ENCODE peak calls at places on chromosome 5, in ten cellular contexts. W is T-helper 17 cell; E is CD8-positive, alpha-beta T cell; O is naive B cell; P is foreskin fibroblast; T is transverse colon; B is NCI-H2171 treated with DMSO at 0.1 percent for 48 hours; M is AML-193; C is putamen; Z is choroid plexus epithelial cell. K is an unnamed sample.
A peak's percentile ranks its signal among the peaks of the same experiment; 100 is the strongest.

GRCh38 chr5:72032769-72033168 is 74.5 kb upstream of the MAP1B start:
- DNase-seq in C (no peak), O (no peak), E (no peak), B (no peak), P (no peak), W (no peak), Z (no peak), T (no peak), M (no peak), K (no peak)

GRCh38 chr5:107777161-107777740 is 106.5 kb upstream of the EFNA5 start:
- DNase-seq in E (no peak), B (no peak), W (no peak), O (no peak), M (no peak), T (no peak), C (no peak), P (no peak), Z (no peak), K (no peak)

GRCh38 chr5:132489051-132489770 is 1.4 kb downstream of the IRF1 start:
- DNase-seq in C (no peak), B (no peak), P (no peak), Z (no peak), W (peak; percentile 7), T (peak; percentile 32), E (no peak), O (no peak), M (no peak), K (no peak)

GRCh38 chr5:132747693-132748440 is 641 bp downstream of the CCNI2 start:
- DNase-seq in E (peak; percentile 41), W (peak; percentile 34), C (no peak), Z (no peak), T (peak; percentile 50), P (no peak), B (no peak), M (no peak), O (no peak), K (no peak)

GRCh38 chr5:52956014-52956413 is 33.1 kb upstream of the ITGA2 start:
- DNase-seq in M (no peak), P (no peak), W (no peak), Z (no peak), O (no peak), E (no peak), B (no peak), C (no peak), T (no peak), K (no peak)

GRCh38 chr5:10272053-10272869 is 22.2 kb downstream of the CCT5 start:
- DNase-seq in P (no peak), W (no peak), M (no peak), T (no peak), O (no peak), E (no peak), B (no peak), C (no peak), Z (no peak), K (no peak)

GRCh38 chr5:138910546-138911185 is 35.5 kb upstream of the LRRTM2 start:
- DNase-seq in W (no peak), M (no peak), T (no peak), Z (no peak), O (no peak), C (no peak), E (no peak), P (no peak), B (no peak), K (no peak)

GRCh38 chr5:169072223-169072622 is 228.7 kb downstream of the SLIT3 start:
- DNase-seq in T (no peak), Z (no peak), C (no peak), W (no peak), O (no peak), P (no peak), B (no peak), M (no peak), E (no peak), K (no peak)

GRCh38 chr5:158802941-158803341 is 296.8 kb downstream of the EBF1 start:
- DNase-seq in M (no peak), E (no peak), W (no peak), C (no peak), Z (peak; percentile 11), T (no peak), O (no peak), P (peak; percentile 33), B (no peak), K (no peak)

GRCh38 chr5:131571669-131572168 is 63.3 kb downstream of the RAPGEF6 start:
- DNase-seq in M (no peak), Z (no peak), P (no peak), B (no peak), O (no peak), T (no peak), C (no peak), E (no peak), W (no peak), K (no peak)

GRCh38 chr5:54383225-54383624 is 72.3 kb upstream of the HSPB3 start:
- DNase-seq in O (no peak), W (no peak), E (no peak), T (no peak), C (no peak), B (no peak), Z (peak; percentile 66), M (peak; percentile 2), P (no peak), K (no peak)

GRCh38 chr5:149080294-149080693 is 17.4 kb upstream of the SH3TC2 start:
- DNase-seq in E (no peak), B (no peak), W (no peak), M (no peak), C (no peak), P (no peak), O (no peak), T (no peak), Z (no peak), K (no peak)

GRCh38 chr5:170257370-170257769 is 24.6 kb downstream of the C5orf58 start:
- DNase-seq in B (no peak), E (no peak), Z (no peak), W (no peak), C (no peak), P (no peak), O (no peak), M (no peak), T (no peak), K (no peak)

GRCh38 chr5:67338416-67338815 is 141.8 kb upstream of the CD180 start:
- DNase-seq in E (no peak), M (no peak), P (no peak), C (no peak), B (no peak), T (no peak), Z (peak; percentile 28), O (no peak), W (no peak), K (no peak)